ENCODE peak calls at places on chromosome 21, in four cellular contexts. G is GM12878, J is HepG2, B is K562. I is an unnamed sample.

GRCh38 chr21:36722370-36723368 is 23.8 kb downstream of the SIM2 start:
- DNase-seq in B (no peak), J (no peak), G (no peak), I (no peak)

GRCh38 chr21:44929242-44929798 is 8.6 kb upstream of the ITGB2 start:
- DNase-seq in J (no peak), G (no peak), B (no peak), I (no peak)

GRCh38 chr21:45140346-45140940 is 66.1 kb downstream of the ADARB1 start:
- DNase-seq in J (peak), B (peak), G (no peak), I (peak)

GRCh38 chr21:16496594-16496993 is 766.8 kb downstream of the USP25 start:
- DNase-seq in J (no peak), G (no peak), B (no peak), I (no peak)

GRCh38 chr21:27240901-27241300 is 274.0 kb upstream of the ADAMTS5 start:
- DNase-seq in G (no peak), B (no peak), J (no peak), I (no peak)

GRCh38 chr21:34105947-34106541 is 32.7 kb downstream of the MRPS6 start:
- DNase-seq in B (no peak), J (no peak), G (no peak), I (no peak)

GRCh38 chr21:31688603-31689368 is 29.3 kb downstream of the SOD1 start:
- DNase-seq in G (no peak), B (no peak), J (no peak), I (no peak)

GRCh38 chr21:30446969-30447368 is 6.9 kb downstream of the KRTAP15-1 start:
- DNase-seq in B (no peak), G (no peak), J (no peak), I (no peak)

GRCh38 chr21:44789880-44790279 is 11.7 kb downstream of the UBE2G2 start:
- DNase-seq in J (no peak), G (no peak), B (no peak), I (no peak)

GRCh38 chr21:37532868-37533780 is 166.6 kb downstream of the DYRK1A start:
- DNase-seq in B (peak), J (no peak), G (no peak), I (peak)

GRCh38 chr21:38729745-38730401 is 75.9 kb upstream of the ETS2 start:
- DNase-seq in G (no peak), J (no peak), B (peak), I (no peak)

GRCh38 chr21:38743772-38744529 is 61.8 kb upstream of the ETS2 start:
- DNase-seq in B (no peak), J (no peak), G (no peak), I (no peak)

GRCh38 chr21:25578070-25578961 is 29.0 kb downstream of the MRPL39 start:
- DNase-seq in G (peak), J (peak), B (no peak), I (no peak)

GRCh38 chr21:36104306-36105300 is 30.3 kb upstream of the CBR3 start:
- DNase-seq in B (peak), J (no peak), G (no peak), I (peak)

GRCh38 chr21:37552496-37553399 is 186.2 kb downstream of the DYRK1A start:
- DNase-seq in B (no peak), G (no peak), J (no peak), I (no peak)

GRCh38 chr21:38669186-38669585 is 136.5 kb upstream of the ETS2 start:
- DNase-seq in B (peak), G (no peak), J (peak), I (no peak)

GRCh38 chr21:28228624-28228995 is 764.1 kb downstream of the LTN1 start:
- DNase-seq in G (no peak), J (no peak), B (no peak), I (no peak)

GRCh38 chr21:16420086-16420724 is 690.4 kb downstream of the USP25 start:
- DNase-seq in B (no peak), J (peak), G (no peak), I (no peak)

GRCh38 chr21:20661221-20661620 is 337.0 kb upstream of the NCAM2 start:
- DNase-seq in G (no peak), J (no peak), B (no peak), I (no peak)
- TF ChIP-seq CBX5 in G (no peak), J (no peak), B (no peak), I (no peak)

GRCh38 chr21:41507521-41508414 is at the start of gene TMPRSS2:
- DNase-seq in B (no peak), J (no peak), G (no peak), I (peak)
- TF ChIP-seq CBX5 in B (no peak), J (no peak), G (no peak), I (no peak)

GRCh38 chr21:46214478-46215340 is 13.9 kb downstream of the LSS start:
- DNase-seq in B (no peak), G (no peak), J (no peak), I (no peak)
- TF ChIP-seq CBX5 in B (no peak), G (no peak), J (no peak), I (no peak)

GRCh38 chr21:42349420-42350075 is 1.2 kb downstream of the TFF2 start:
- DNase-seq in J (no peak), B (no peak), G (no peak), I (no peak)
- TF ChIP-seq CBX5 in J (no peak), B (no peak), G (no peak), I (no peak)

I was measured in H1.